ENCODE peak calls at places on chromosomes 16 and 17, in five cellular contexts. V, S, I, U and A are unnamed samples.
A peak's percentile ranks its signal among the peaks of the same experiment; 100 is the strongest.

GRCh38 chr17:39576187-39576586 is 31.5 kb downstream of the NEUROD2 start:
- DNase-seq in U (no peak), I (peak; percentile 35), S (peak; percentile 6), V (peak; percentile 87), A (no peak)

GRCh38 chr17:64491034-64491860 is 5.6 kb downstream of the POLG2 start:
- DNase-seq in S (no peak), U (no peak), V (no peak), I (peak; percentile 57), A (no peak)

GRCh38 chr17:10022416-10022815 is 117.3 kb upstream of the RCVRN start:
- DNase-seq in V (no peak), I (no peak), U (no peak), S (no peak), A (no peak)

GRCh38 chr17:28160610-28161009 is 118.1 kb downstream of the NLK start:
- DNase-seq in V (no peak), S (no peak), U (no peak), I (no peak), A (no peak)

GRCh38 chr17:400257-400656 is 47.6 kb upstream of the RPH3AL start:
- DNase-seq in U (no peak), V (no peak), I (no peak), S (no peak), A (no peak)

GRCh38 chr17:77037943-77038342 is 102.8 kb upstream of the SEC14L1 start:
- DNase-seq in I (no peak), V (no peak), U (no peak), S (no peak), A (no peak)

GRCh38 chr17:77613627-77614026 is 344.9 kb upstream of the TNRC6C start:
- DNase-seq in S (no peak), V (no peak), I (no peak), U (no peak), A (no peak)

GRCh38 chr16:3980311-3981111 is 100.0 kb upstream of the CREBBP start:
- DNase-seq in S (no peak), U (no peak), I (no peak), V (peak; percentile 59), A (no peak)

GRCh38 chr17:71878998-71879397 is 241.8 kb upstream of the SOX9 start:
- DNase-seq in I (no peak), U (no peak), V (no peak), S (no peak), A (no peak)

GRCh38 chr16:85863384-85863774 is 35.6 kb upstream of the IRF8 start:
- DNase-seq in I (no peak), U (no peak), V (no peak), S (no peak), A (no peak)

GRCh38 chr17:50195196-50195865 is 6.1 kb downstream of the COL1A1 start:
- DNase-seq in V (no peak), S (no peak), U (no peak), I (no peak), A (no peak)

GRCh38 chr17:29645516-29646051 is 22.9 kb upstream of the CORO6 start:
- DNase-seq in I (no peak), U (no peak), S (no peak), V (peak; percentile 55), A (no peak)

GRCh38 chr17:55746466-55746865 is 4.4 kb upstream of the PCTP start:
- DNase-seq in U (no peak), I (no peak), S (no peak), V (no peak), A (no peak)

GRCh38 chr16:49811630-49812334 is 44.1 kb downstream of the ZNF423 start:
- DNase-seq in I (no peak), V (peak; percentile 96), S (no peak), U (no peak), A (no peak)

GRCh38 chr17:75589919-75590303 is 2.3 kb downstream of the MYO15B start:
- DNase-seq in V (no peak), S (no peak), U (no peak), I (no peak), A (no peak)

GRCh38 chr16:22322741-22323140 is 25.5 kb downstream of the POLR3E start:
- DNase-seq in U (no peak), I (no peak), S (no peak), V (no peak), A (no peak)
- TF ChIP-seq YY1 in U (no peak), I (no peak), S (no peak), V (no peak), A (no peak)

GRCh38 chr16:19429271-19429670 is 11.6 kb downstream of the TMC5 start:
- DNase-seq in I (no peak), U (no peak), S (no peak), V (no peak), A (no peak)
- TF ChIP-seq REST in I (no peak), U (no peak), S (no peak), V (no peak), A (no peak)

DNA sequence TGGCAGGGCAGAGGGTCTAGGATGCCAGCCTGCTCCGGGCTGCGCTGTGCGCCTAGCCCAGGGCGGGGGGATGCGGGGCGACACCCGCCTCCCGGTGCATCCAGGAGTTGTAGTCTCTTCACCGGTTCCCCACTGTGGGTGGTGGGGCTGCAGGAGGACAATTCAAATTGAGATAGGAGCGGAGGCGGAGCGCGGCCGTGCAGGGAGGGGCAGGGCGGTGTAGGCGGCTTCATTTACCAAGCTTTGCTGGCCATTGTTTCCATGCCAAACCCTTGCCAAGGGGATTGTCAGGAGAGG is 2047.4 kb downstream of the TP53TG3F start:
- DNase-seq in S (no peak), U (no peak), V (peak; percentile 63), I (no peak), A (no peak)
- TF ChIP-seq YY1 in S (no peak), U (no peak), V (no peak), I (no peak), A (no peak)

GRCh38 chr17:70552982-70553334 is 383.6 kb downstream of the KCNJ2 start:
- DNase-seq in U (no peak), V (no peak), S (no peak), I (no peak), A (no peak)

GRCh38 chr17:70555723-70556122 is 386.4 kb downstream of the KCNJ2 start:
- DNase-seq in S (no peak), I (no peak), V (no peak), U (no peak), A (no peak)

GRCh38 chr17:70552230-70552981 is 383.1 kb downstream of the KCNJ2 start:
- DNase-seq in S (peak; percentile 29), V (peak; percentile 72), I (peak; percentile 15), U (peak; percentile 11), A (peak; percentile 13)
- TF ChIP-seq REST in S (no peak), V (no peak), I (no peak), U (no peak), A (no peak)

GRCh38 chr16:54129810-54130209 is 156.8 kb downstream of the IRX3 start:
- DNase-seq in U (no peak), S (no peak), I (no peak), V (no peak), A (no peak)

GRCh38 chr16:54125751-54126655 is 160.6 kb downstream of the IRX3 start:
- DNase-seq in S (no peak), I (no peak), V (no peak), U (no peak), A (no peak)

GRCh38 chr16:54123766-54124165 is 162.8 kb downstream of the IRX3 start:
- DNase-seq in S (no peak), U (no peak), V (no peak), I (no peak), A (no peak)

GRCh38 chr16:54126907-54127306 is 159.7 kb downstream of the IRX3 start:
- DNase-seq in S (no peak), V (no peak), U (no peak), I (no peak), A (no peak)

GRCh38 chr16:54128629-54129230 is 157.9 kb downstream of the IRX3 start:
- DNase-seq in I (no peak), U (no peak), S (no peak), V (no peak), A (no peak)
- TF ChIP-seq YY1 in I (no peak), U (no peak), S (no peak), V (no peak), A (no peak)

GRCh38 chr16:84397090-84397489 is 28.8 kb downstream of the ATP2C2 start:
- DNase-seq in I (no peak), V (no peak), U (no peak), S (no peak), A (no peak)
- TF ChIP-seq REST in I (no peak), V (no peak), U (no peak), S (no peak), A (no peak)

GRCh38 chr16:28549301-28549899 is 4.3 kb upstream of the SGF29 start:
- DNase-seq in I (peak; percentile 65), V (peak; percentile 41), S (peak; percentile 33), U (no peak), A (no peak)
- TF ChIP-seq YY1 in I (no peak), V (no peak), S (no peak), U (no peak), A (no peak)

GRCh38 chr17:31068291-31068690 is 26.5 kb upstream of the NF1 start:
- DNase-seq in V (peak; percentile 8), U (peak; percentile 56), I (peak; percentile 37), S (peak; percentile 40), A (no peak)
- TF ChIP-seq REST in V (no peak), U (no peak), I (no peak), S (no peak), A (no peak)